ENCODE peak calls at places on chromosome 6, in ten cellular contexts. D, P, V, M, F, A, O, U, E and G are unnamed samples.

GRCh38 chr6:158758464-158758863 is 60.7 kb downstream of the EZR start:
- DNase-seq in D (peak), P (no peak), V (peak), M (no peak), F (no peak), A (no peak), O (no peak), U (no peak), E (peak), G (no peak)

GRCh38 chr6:10528170-10528981 is 7.2 kb downstream of the GCNT2 start:
- DNase-seq in D (peak), P (peak), V (peak), M (peak), F (no peak), A (no peak), O (peak), U (no peak), E (peak), G (peak)

GRCh38 chr6:35929601-35930000 is 8.7 kb upstream of the SRPK1 start:
- DNase-seq in D (no peak), P (no peak), V (no peak), M (no peak), F (no peak), A (no peak), O (no peak), U (no peak), E (no peak), G (no peak)

GRCh38 chr6:166775180-166775922 is 148.3 kb upstream of the RPS6KA2 start:
- DNase-seq in D (peak), P (peak), V (no peak), M (peak), F (peak), A (peak), O (peak), U (no peak), E (peak), G (peak)

GRCh38 chr6:160393966-160394653 is 45.9 kb downstream of the SLC22A3 start:
- DNase-seq in D (no peak), P (no peak), V (no peak), M (no peak), F (no peak), A (no peak), O (peak), U (no peak), E (peak), G (no peak)

GRCh38 chr6:112269165-112269564 is 14.8 kb upstream of the LAMA4 start:
- DNase-seq in D (no peak), P (peak), V (no peak), M (no peak), F (no peak), A (no peak), O (no peak), U (no peak), E (peak), G (peak)

GRCh38 chr6:163738725-163739124 is 324.2 kb downstream of the QKI start:
- DNase-seq in D (peak), P (no peak), V (no peak), M (no peak), F (no peak), A (no peak), O (no peak), U (no peak), E (no peak), G (no peak)

GRCh38 chr6:109644131-109644530 is 46.9 kb downstream of the AK9 start:
- DNase-seq in D (no peak), P (no peak), V (no peak), M (peak), F (no peak), A (no peak), O (no peak), U (no peak), E (no peak), G (no peak)

GRCh38 chr6:144566868-144567615 is 281.9 kb downstream of the UTRN start:
- DNase-seq in D (peak), P (peak), V (no peak), M (no peak), F (no peak), A (no peak), O (no peak), U (no peak), E (peak), G (no peak)

GRCh38 chr6:25346064-25346463 is 66.9 kb downstream of the CARMIL1 start:
- DNase-seq in D (no peak), P (no peak), V (peak), M (no peak), F (no peak), A (no peak), O (no peak), U (no peak), E (no peak), G (peak)

GRCh38 chr6:105077592-105078463 is 102.0 kb downstream of the POPDC3 start:
- DNase-seq in D (peak), P (peak), V (peak), M (peak), F (peak), A (peak), O (no peak), U (no peak), E (peak), G (peak)

GRCh38 chr6:36633915-36634314 is 39.8 kb downstream of the SRSF3 start:
- DNase-seq in D (peak), P (no peak), V (peak), M (no peak), F (peak), A (no peak), O (peak), U (peak), E (peak), G (no peak)

GRCh38 chr6:34585512-34586045 is 29.4 kb upstream of the SPDEF start:
- DNase-seq in D (peak), P (no peak), V (no peak), M (no peak), F (no peak), A (peak), O (no peak), U (no peak), E (peak), G (no peak)

GRCh38 chr6:130098317-130098716 is 79.9 kb downstream of the L3MBTL3 start:
- DNase-seq in D (no peak), P (no peak), V (peak), M (no peak), F (no peak), A (no peak), O (no peak), U (no peak), E (no peak), G (no peak)

GRCh38 chr6:28353981-28354676 is 4.4 kb downstream of the ZKSCAN3 start:
- DNase-seq in D (peak), P (peak), V (peak), M (peak), F (no peak), A (no peak), O (peak), U (no peak), E (peak), G (no peak)

GRCh38 chr6:131065112-131065823 is 2.2 kb upstream of the EPB41L2 start:
- DNase-seq in D (no peak), P (no peak), V (no peak), M (no peak), F (no peak), A (no peak), O (no peak), U (no peak), E (no peak), G (no peak)

GRCh38 chr6:73898599-73898998 is 202.6 kb downstream of the CD109 start:
- DNase-seq in D (no peak), P (no peak), V (no peak), M (no peak), F (no peak), A (no peak), O (no peak), U (no peak), E (peak), G (no peak)